ENCODE peak calls at places on chromosome 11, in six cellular contexts. O is NCI-H524; X is NB4; S is C1 segment of cervical spinal cord; B is stimulated activated naive CD4-positive, alpha-beta T cell; L is progenitor cell of endocrine pancreas. P is an unnamed sample.

GRCh38 chr11:36381005-36381350 is 84.9 kb downstream of the PRR5L start:
- DNase-seq in X (no peak), O (no peak), B (no peak), S (no peak), L (no peak), P (no peak)

GRCh38 chr11:114921697-114922096 is 243.4 kb downstream of the NXPE2 start:
- DNase-seq in X (no peak), S (no peak), L (no peak), O (no peak), B (no peak), P (no peak)

GRCh38 chr11:107931206-107931605 is 3.0 kb downstream of the RAB39A start:
- DNase-seq in X (no peak), O (no peak), S (no peak), B (no peak), L (no peak), P (no peak)

GRCh38 chr11:88806410-88806809 is 259.4 kb downstream of the GRM5 start:
- DNase-seq in S (no peak), X (no peak), B (no peak), O (no peak), L (no peak), P (no peak)

GRCh38 chr11:1852885-1853284 is at the start of gene LSP1:
- DNase-seq in X (peak), B (peak), O (no peak), S (no peak), L (no peak), P (no peak)

GRCh38 chr11:103091024-103091423 is 936 bp downstream of the DCUN1D5 start:
- DNase-seq in B (no peak), L (no peak), X (peak), O (peak), S (no peak), P (no peak)

GRCh38 chr11:9708544-9708943 is 44.7 kb downstream of the SWAP70 start:
- DNase-seq in L (no peak), O (no peak), X (no peak), B (no peak), S (no peak), P (no peak)

GRCh38 chr11:31141804-31142203 is 227.7 kb downstream of the DCDC1 start:
- DNase-seq in O (no peak), S (no peak), B (no peak), X (no peak), L (no peak), P (no peak)

GRCh38 chr11:73078631-73079030 is 63.5 kb downstream of the FCHSD2 start:
- DNase-seq in S (no peak), O (no peak), L (no peak), X (no peak), B (no peak), P (no peak)

GRCh38 chr11:133841279-133842043 is 3.9 kb downstream of the SPATA19 start:
- DNase-seq in S (no peak), O (no peak), X (no peak), L (no peak), B (no peak), P (no peak)

GRCh38 chr11:95768521-95768920 is 21.1 kb downstream of the FAM76B start:
- DNase-seq in B (no peak), S (no peak), X (no peak), L (no peak), O (no peak), P (no peak)

GRCh38 chr11:17921620-17922473 is 91.0 kb downstream of the SERGEF start:
- DNase-seq in L (no peak), S (no peak), X (peak), B (no peak), O (peak), P (no peak)

GRCh38 chr11:72239849-72240460 is 4.0 kb downstream of the PHOX2A start:
- DNase-seq in B (no peak), X (no peak), O (peak), S (no peak), L (no peak), P (no peak)

GRCh38 chr11:76946223-76946622 is 85.5 kb downstream of the ACER3 start:
- DNase-seq in L (no peak), O (no peak), B (no peak), X (no peak), S (no peak), P (no peak)

GRCh38 chr11:100563541-100564280 is 123.4 kb upstream of the ARHGAP42 start:
- DNase-seq in B (no peak), L (no peak), S (no peak), X (no peak), O (no peak), P (no peak)

GRCh38 chr11:41786087-41786486 is 326.6 kb upstream of the LRRC4C start:
- DNase-seq in S (no peak), X (no peak), L (no peak), B (no peak), O (no peak), P (no peak)

GRCh38 chr11:66868726-66869291 is 11.9 kb downstream of the LRFN4 start:
- DNase-seq in L (peak), O (peak), B (peak), S (no peak), X (peak), P (no peak)

GRCh38 chr11:34492806-34493414 is 20.7 kb downstream of the ELF5 start:
- DNase-seq in B (no peak), S (peak), X (peak), L (peak), O (peak), P (no peak)

P was measured in HS-27A.